ENCODE peak calls at places on chromosome 15, in nine cellular contexts. One of them, this sample, is unnamed.

GRCh38 chr15:80695911-80696651 is 971 bp downstream of the ABHD17C start:
- DNase-seq in A549: peak; percentile 94
- DNase-seq in SK-N-SH: peak; percentile 53
- DNase-seq in Panc1: no peak
- DNase-seq in psoas muscle: no peak
- DNase-seq in A673: no peak
- DNase-seq in pancreas: peak; percentile 45
- DNase-seq in AG04450: no peak
- DNase-seq in spleen: no peak
- DNase-seq in this sample: peak; percentile 62

GRCh38 chr15:91224750-91225380 is 124.8 kb downstream of the SV2B start:
- DNase-seq in A549: peak; percentile 80
- DNase-seq in SK-N-SH: peak; percentile 68
- DNase-seq in Panc1: peak; percentile 57
- DNase-seq in psoas muscle: no peak
- DNase-seq in A673: peak; percentile 68
- DNase-seq in pancreas: peak; percentile 39
- DNase-seq in AG04450: no peak
- DNase-seq in spleen: no peak
- DNase-seq in this sample: peak; percentile 66

GRCh38 chr15:72554471-72555425 is 80.6 kb downstream of the ARIH1 start:
- DNase-seq in A549: no peak
- DNase-seq in SK-N-SH: no peak
- DNase-seq in Panc1: no peak
- DNase-seq in psoas muscle: no peak
- DNase-seq in A673: no peak
- DNase-seq in pancreas: no peak
- DNase-seq in AG04450: peak; percentile 38
- DNase-seq in spleen: no peak
- DNase-seq in this sample: peak; percentile 36

GRCh38 chr15:63476229-63476632 is 28.2 kb upstream of the USP3 start:
- DNase-seq in A549: peak; percentile 89
- DNase-seq in SK-N-SH: no peak
- DNase-seq in Panc1: no peak
- DNase-seq in psoas muscle: no peak
- DNase-seq in A673: peak; percentile 29
- DNase-seq in pancreas: no peak
- DNase-seq in AG04450: peak; percentile 95
- DNase-seq in spleen: no peak
- DNase-seq in this sample: peak; percentile 68

GRCh38 chr15:84953136-84953535 is 28.5 kb upstream of the PDE8A start:
- DNase-seq in A549: no peak
- DNase-seq in SK-N-SH: no peak
- DNase-seq in Panc1: no peak
- DNase-seq in psoas muscle: no peak
- DNase-seq in A673: no peak
- DNase-seq in pancreas: no peak
- DNase-seq in AG04450: no peak
- DNase-seq in spleen: no peak
- DNase-seq in this sample: no peak

GRCh38 chr15:100880139-100880896 is 687 bp downstream of the ALDH1A3 start:
- DNase-seq in A549: no peak
- DNase-seq in SK-N-SH: no peak
- DNase-seq in Panc1: no peak
- DNase-seq in psoas muscle: no peak
- DNase-seq in A673: no peak
- DNase-seq in pancreas: no peak
- DNase-seq in AG04450: no peak
- DNase-seq in spleen: no peak
- DNase-seq in this sample: no peak

GRCh38 chr15:72952151-72952550 is 100.1 kb upstream of the NEO1 start:
- DNase-seq in A549: no peak
- DNase-seq in SK-N-SH: no peak
- DNase-seq in Panc1: no peak
- DNase-seq in psoas muscle: no peak
- DNase-seq in A673: no peak
- DNase-seq in pancreas: no peak
- DNase-seq in AG04450: no peak
- DNase-seq in spleen: no peak
- DNase-seq in this sample: no peak

GRCh38 chr15:68833734-68834334 is 13.1 kb upstream of the ANP32A start:
- DNase-seq in A549: no peak
- DNase-seq in SK-N-SH: peak; percentile 37
- DNase-seq in Panc1: no peak
- DNase-seq in psoas muscle: no peak
- DNase-seq in A673: no peak
- DNase-seq in pancreas: no peak
- DNase-seq in AG04450: no peak
- DNase-seq in spleen: no peak
- DNase-seq in this sample: no peak

GRCh38 chr15:68354923-68355322 is 77.0 kb downstream of the ITGA11 start:
- DNase-seq in A549: peak; percentile 76
- DNase-seq in SK-N-SH: no peak
- DNase-seq in Panc1: peak; percentile 10
- DNase-seq in psoas muscle: no peak
- DNase-seq in A673: no peak
- DNase-seq in pancreas: no peak
- DNase-seq in AG04450: peak; percentile 88
- DNase-seq in spleen: no peak
- DNase-seq in this sample: peak; percentile 92

GRCh38 chr15:75695634-75696302 is 16.9 kb downstream of the CSPG4 start:
- DNase-seq in A549: no peak
- DNase-seq in SK-N-SH: no peak
- DNase-seq in Panc1: no peak
- DNase-seq in psoas muscle: no peak
- DNase-seq in A673: no peak
- DNase-seq in pancreas: no peak
- DNase-seq in AG04450: no peak
- DNase-seq in spleen: no peak
- DNase-seq in this sample: no peak

GRCh38 chr15:75695206-75695605 is 17.4 kb downstream of the CSPG4 start:
- DNase-seq in A549: no peak
- DNase-seq in SK-N-SH: no peak
- DNase-seq in Panc1: no peak
- DNase-seq in psoas muscle: no peak
- DNase-seq in A673: no peak
- DNase-seq in pancreas: no peak
- DNase-seq in AG04450: no peak
- DNase-seq in spleen: peak; percentile 70
- DNase-seq in this sample: no peak

GRCh38 chr15:75696303-75696657 is 16.4 kb downstream of the CSPG4 start:
- DNase-seq in A549: no peak
- DNase-seq in SK-N-SH: no peak
- DNase-seq in Panc1: no peak
- DNase-seq in psoas muscle: no peak
- DNase-seq in A673: no peak
- DNase-seq in pancreas: no peak
- DNase-seq in AG04450: no peak
- DNase-seq in spleen: no peak
- DNase-seq in this sample: no peak

GRCh38 chr15:75694241-75695182 is 18.1 kb downstream of the CSPG4 start:
- DNase-seq in A549: peak; percentile 71
- DNase-seq in SK-N-SH: peak; percentile 86
- DNase-seq in Panc1: no peak
- DNase-seq in psoas muscle: peak; percentile 91
- DNase-seq in A673: peak; percentile 62
- DNase-seq in pancreas: peak; percentile 81
- DNase-seq in AG04450: peak; percentile 96
- DNase-seq in spleen: peak; percentile 74
- DNase-seq in this sample: peak; percentile 81

GRCh38 chr15:75693501-75694240 is 19.0 kb downstream of the CSPG4 start:
- DNase-seq in A549: no peak
- DNase-seq in SK-N-SH: no peak
- DNase-seq in Panc1: no peak
- DNase-seq in psoas muscle: no peak
- DNase-seq in A673: no peak
- DNase-seq in pancreas: no peak
- DNase-seq in AG04450: no peak
- DNase-seq in spleen: peak; percentile 74
- DNase-seq in this sample: no peak
- H3K27ac ChIP-seq in A549: peak overlapping the region; percentile 81
- H3K27ac ChIP-seq in SK-N-SH: peak overlapping the region; percentile 94
- H3K27ac ChIP-seq in Panc1: peak overlapping the region; percentile 74
- H3K27ac ChIP-seq in psoas muscle: peak overlapping the region; percentile 82
- H3K27ac ChIP-seq in A673: no peak overlapping the region
- H3K27ac ChIP-seq in pancreas: peak overlapping the region; percentile 28
- H3K27ac ChIP-seq in AG04450: peak overlapping the region; percentile 97
- H3K27ac ChIP-seq in spleen: peak overlapping the region; percentile 59
- H3K27ac ChIP-seq in this sample: no peak overlapping the region

GRCh38 chr15:77630956-77631789 is 1.5 kb downstream of the LINGO1 start:
- DNase-seq in A549: no peak
- DNase-seq in SK-N-SH: peak; percentile 62
- DNase-seq in Panc1: no peak
- DNase-seq in psoas muscle: no peak
- DNase-seq in A673: no peak
- DNase-seq in pancreas: peak; percentile 28
- DNase-seq in AG04450: no peak
- DNase-seq in spleen: no peak
- DNase-seq in this sample: no peak
- H3K4me3 ChIP-seq in A549: no peak overlapping the region
- H3K4me3 ChIP-seq in SK-N-SH: peak overlapping the region; percentile 47
- H3K4me3 ChIP-seq in Panc1: peak overlapping the region; percentile 35
- H3K4me3 ChIP-seq in psoas muscle: no peak overlapping the region
- H3K4me3 ChIP-seq in A673: peak overlapping the region; percentile 68
- H3K4me3 ChIP-seq in pancreas: no peak overlapping the region
- H3K4me3 ChIP-seq in AG04450: no peak overlapping the region
- H3K4me3 ChIP-seq in spleen: peak overlapping the region; percentile 44
- H3K4me3 ChIP-seq in this sample: no peak overlapping the region

GRCh38 chr15:74614744-74615312 is 808 bp upstream of the CLK3 start:
- DNase-seq in A549: no peak
- DNase-seq in SK-N-SH: peak; percentile 71
- DNase-seq in Panc1: no peak
- DNase-seq in psoas muscle: peak; percentile 92
- DNase-seq in A673: peak; percentile 89
- DNase-seq in pancreas: peak; percentile 66
- DNase-seq in AG04450: no peak
- DNase-seq in spleen: peak; percentile 97
- DNase-seq in this sample: peak; percentile 68

GRCh38 chr15:74613953-74614743 is 1.5 kb upstream of the CLK3 start:
- DNase-seq in A549: peak; percentile 64
- DNase-seq in SK-N-SH: peak; percentile 97
- DNase-seq in Panc1: no peak
- DNase-seq in psoas muscle: no peak
- DNase-seq in A673: no peak
- DNase-seq in pancreas: no peak
- DNase-seq in AG04450: peak; percentile 32
- DNase-seq in spleen: no peak
- DNase-seq in this sample: no peak

GRCh38 chr15:74613089-74613952 is 2.3 kb upstream of the CLK3 start:
- DNase-seq in A549: no peak
- DNase-seq in SK-N-SH: no peak
- DNase-seq in Panc1: no peak
- DNase-seq in psoas muscle: no peak
- DNase-seq in A673: no peak
- DNase-seq in pancreas: no peak
- DNase-seq in AG04450: no peak
- DNase-seq in spleen: no peak
- DNase-seq in this sample: no peak

GRCh38 chr15:74611341-74611740 is 4.3 kb upstream of the CLK3 start:
- DNase-seq in A549: no peak
- DNase-seq in SK-N-SH: no peak
- DNase-seq in Panc1: no peak
- DNase-seq in psoas muscle: no peak
- DNase-seq in A673: no peak
- DNase-seq in pancreas: no peak
- DNase-seq in AG04450: no peak
- DNase-seq in spleen: no peak
- DNase-seq in this sample: no peak

GRCh38 chr15:74612677-74613076 is 3.0 kb upstream of the CLK3 start:
- DNase-seq in A549: no peak
- DNase-seq in SK-N-SH: no peak
- DNase-seq in Panc1: no peak
- DNase-seq in psoas muscle: no peak
- DNase-seq in A673: no peak
- DNase-seq in pancreas: no peak
- DNase-seq in AG04450: no peak
- DNase-seq in spleen: no peak
- DNase-seq in this sample: no peak
- TF ChIP-seq CTCF in A549: no peak
- TF ChIP-seq CTCF in SK-N-SH: no peak
- TF ChIP-seq CTCF in Panc1: no peak
- TF ChIP-seq CTCF in psoas muscle: no peak
- TF ChIP-seq CTCF in A673: no peak
- TF ChIP-seq CTCF in pancreas: no peak
- TF ChIP-seq CTCF in AG04450: no peak
- TF ChIP-seq CTCF in spleen: no peak
- TF ChIP-seq CTCF in this sample: no peak

GRCh38 chr15:71391421-71392047 is 276.3 kb downstream of the THSD4 start:
- DNase-seq in A549: no peak
- DNase-seq in SK-N-SH: no peak
- DNase-seq in Panc1: no peak
- DNase-seq in psoas muscle: no peak
- DNase-seq in A673: peak; percentile 65
- DNase-seq in pancreas: peak; percentile 53
- DNase-seq in AG04450: no peak
- DNase-seq in spleen: no peak
- DNase-seq in this sample: no peak
- H3K27ac ChIP-seq in A549: peak overlapping the region; percentile 20
- H3K27ac ChIP-seq in SK-N-SH: no peak overlapping the region
- H3K27ac ChIP-seq in Panc1: no peak overlapping the region
- H3K27ac ChIP-seq in psoas muscle: no peak overlapping the region
- H3K27ac ChIP-seq in A673: no peak overlapping the region
- H3K27ac ChIP-seq in pancreas: no peak overlapping the region
- H3K27ac ChIP-seq in AG04450: no peak overlapping the region
- H3K27ac ChIP-seq in spleen: no peak overlapping the region
- H3K27ac ChIP-seq in this sample: no peak overlapping the region

GRCh38 chr15:64870350-64870749 is 28.6 kb downstream of the PLEKHO2 start:
- DNase-seq in A549: no peak
- DNase-seq in SK-N-SH: no peak
- DNase-seq in Panc1: no peak
- DNase-seq in psoas muscle: no peak
- DNase-seq in A673: no peak
- DNase-seq in pancreas: no peak
- DNase-seq in AG04450: no peak
- DNase-seq in spleen: peak; percentile 87
- DNase-seq in this sample: no peak
- H3K4me3 ChIP-seq in A549: no peak overlapping the region
- H3K4me3 ChIP-seq in SK-N-SH: no peak overlapping the region
- H3K4me3 ChIP-seq in Panc1: no peak overlapping the region
- H3K4me3 ChIP-seq in psoas muscle: no peak overlapping the region
- H3K4me3 ChIP-seq in A673: no peak overlapping the region
- H3K4me3 ChIP-seq in pancreas: no peak overlapping the region
- H3K4me3 ChIP-seq in AG04450: no peak overlapping the region
- H3K4me3 ChIP-seq in spleen: no peak overlapping the region
- H3K4me3 ChIP-seq in this sample: no peak overlapping the region

GRCh38 chr15:45162771-45163507 is 24.8 kb downstream of the SHF start:
- DNase-seq in A549: peak; percentile 89
- DNase-seq in SK-N-SH: peak; percentile 91
- DNase-seq in Panc1: peak; percentile 77
- DNase-seq in psoas muscle: peak; percentile 86
- DNase-seq in A673: peak; percentile 85
- DNase-seq in pancreas: peak; percentile 84
- DNase-seq in AG04450: peak; percentile 61
- DNase-seq in spleen: peak; percentile 87
- DNase-seq in this sample: peak; percentile 84
- TF ChIP-seq CTCF in A549: peak; percentile 74
- TF ChIP-seq CTCF in SK-N-SH: peak; percentile 96
- TF ChIP-seq CTCF in Panc1: peak; percentile 94
- TF ChIP-seq CTCF in psoas muscle: peak; percentile 86
- TF ChIP-seq CTCF in A673: peak; percentile 89
- TF ChIP-seq CTCF in pancreas: peak; percentile 76
- TF ChIP-seq CTCF in AG04450: peak; percentile 99
- TF ChIP-seq CTCF in spleen: peak; percentile 78
- TF ChIP-seq CTCF in this sample: peak; percentile 97

GRCh38 chr15:49620658-49621326 is at the start of the genes DTWD1 and FAM227B:
- DNase-seq in A549: peak; percentile 62
- DNase-seq in SK-N-SH: peak; percentile 92
- DNase-seq in Panc1: peak; percentile 84
- DNase-seq in psoas muscle: peak; percentile 98
- DNase-seq in A673: peak; percentile 99
- DNase-seq in pancreas: peak; percentile 97
- DNase-seq in AG04450: peak; percentile 96
- DNase-seq in spleen: peak; percentile 99
- DNase-seq in this sample: peak; percentile 94
- H3K27ac ChIP-seq in A549: peak within 1 kb of the TSS; percentile 98
- H3K27ac ChIP-seq in SK-N-SH: peak within 1 kb of the TSS; percentile 98
- H3K27ac ChIP-seq in Panc1: peak within 1 kb of the TSS; percentile 97
- H3K27ac ChIP-seq in psoas muscle: peak within 1 kb of the TSS; percentile 94
- H3K27ac ChIP-seq in A673: peak within 1 kb of the TSS; percentile 90
- H3K27ac ChIP-seq in pancreas: peak within 1 kb of the TSS; percentile 95
- H3K27ac ChIP-seq in AG04450: peak within 1 kb of the TSS; percentile 93
- H3K27ac ChIP-seq in spleen: peak within 1 kb of the TSS; percentile 92
- H3K27ac ChIP-seq in this sample: peak within 1 kb of the TSS; percentile 82